ENCODE peak calls at places on chromosomes 2 and 18, in six cellular contexts. N is right lobe of liver; J is lower lobe of right lung; Z is CD8-positive, alpha-beta memory T cell; D is aorta; H is upper lobe of right lung. E is an unnamed sample. For H3K9me3 and H3K36me3, the result is how much of the 10 kb centered on the place peaks cover.

GRCh38 chr2:8552264-8552913 is 129.5 kb upstream of the ID2 start:
- DNase-seq in N (no peak), J (no peak), Z (peak), D (peak), H (no peak), E (peak)

GRCh38 chr2:162233197-162233596 is 10.0 kb downstream of the FAP start:
- DNase-seq in N (no peak), J (no peak), Z (no peak), D (no peak), H (no peak), E (no peak)

GRCh38 chr2:113277474-113278072 is 1.1 kb downstream of the PAX8 start:
- DNase-seq in N (no peak), J (no peak), Z (no peak), D (no peak), H (no peak), E (no peak)

GRCh38 chr2:3498783-3499394 is 20.4 kb downstream of the ADI1 start:
- DNase-seq in N (no peak), J (no peak), Z (no peak), D (no peak), H (no peak), E (no peak)

GRCh38 chr2:228474466-228474865 is 293.0 kb upstream of the SPHKAP start:
- DNase-seq in N (no peak), J (no peak), Z (no peak), D (no peak), H (no peak), E (no peak)

GRCh38 chr2:101238930-101239759 is 13.5 kb upstream of the CNOT11 start:
- DNase-seq in N (peak), J (peak), Z (no peak), D (no peak), H (no peak), E (no peak)

GRCh38 chr2:191379375-191379774 is 134.2 kb downstream of the MYO1B start:
- DNase-seq in N (no peak), J (no peak), Z (no peak), D (no peak), H (no peak), E (no peak)

GRCh38 chr2:90069290-90069894 is 1377.9 kb downstream of the RPIA start:
- DNase-seq in N (peak), J (peak), Z (no peak), D (peak), H (peak), E (peak)

GRCh38 chr2:132009874-132010521 is 151.8 kb downstream of the ANKRD30BL start:
- DNase-seq in N (no peak), J (peak), Z (no peak), D (peak), H (peak), E (no peak)

GRCh38 chr18:56030060-56030459 is 442.1 kb upstream of the TCF4 start:
- DNase-seq in N (no peak), J (no peak), Z (no peak), D (no peak), H (no peak), E (no peak)

DNA sequence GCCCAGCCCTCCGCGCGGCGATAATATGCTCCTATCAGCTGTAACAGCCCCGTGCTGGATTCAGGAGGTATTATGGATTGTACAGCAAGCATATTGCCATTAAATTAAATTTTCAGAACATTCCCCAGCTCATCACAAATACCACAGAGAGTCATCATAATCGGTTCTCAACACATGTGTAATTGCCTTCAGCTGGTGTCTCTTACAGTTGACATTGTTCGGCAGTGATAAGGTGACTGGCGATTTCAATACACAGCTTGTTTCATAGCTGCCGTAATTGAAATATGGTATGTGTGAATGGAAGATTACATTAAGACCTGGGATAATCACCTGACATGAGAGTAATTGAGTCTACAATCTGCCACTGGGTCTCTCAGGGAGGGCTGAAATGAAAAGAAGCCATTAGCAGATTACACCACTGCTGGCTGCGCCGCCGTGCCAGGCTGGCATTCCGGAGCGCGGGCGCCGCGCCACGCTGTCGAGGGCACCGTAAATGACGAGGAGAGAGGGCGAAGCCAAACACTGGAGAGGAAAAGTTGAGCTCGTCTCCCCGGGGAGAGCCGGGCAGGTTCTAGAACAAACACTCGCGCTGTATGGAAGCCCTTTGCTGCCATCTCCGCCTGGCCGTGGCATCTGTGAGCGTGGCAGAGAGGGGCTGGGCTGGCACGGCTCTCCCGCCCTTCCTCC is 549.3 kb upstream of the SALL3 start:
- DNase-seq in N (no peak), J (no peak), Z (no peak), D (no peak), H (no peak), E (no peak)
- H3K9me3 ChIP-seq in N (under half), J (under half), Z (under half), D (under half), H (under half), E (under half)

DNA sequence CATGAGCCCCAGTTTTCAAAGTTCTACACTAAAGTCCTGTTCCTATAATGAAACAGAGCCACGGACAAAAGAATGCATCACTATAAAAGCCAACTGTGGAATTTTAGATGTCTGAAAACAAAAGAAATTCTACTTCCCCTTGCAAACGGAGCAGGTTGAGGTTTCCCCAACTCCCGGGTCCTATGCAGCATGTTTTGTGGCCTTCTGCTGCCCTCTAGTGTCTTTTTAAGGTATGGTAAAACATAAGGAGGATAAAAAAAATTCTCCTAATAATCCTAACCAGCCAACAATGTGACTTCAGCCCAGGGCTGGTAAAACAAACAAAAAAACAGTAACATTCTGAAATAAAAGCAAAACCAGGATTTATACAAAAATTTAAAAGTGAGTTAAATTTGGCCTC is 539.5 kb downstream of the NRXN1 start:
- DNase-seq in N (no peak), J (no peak), Z (no peak), D (no peak), H (no peak), E (no peak)
- H3K4me3 ChIP-seq in N (no peak), J (peak), Z (no peak), D (no peak), H (no peak), E (no peak)

GRCh38 chr2:74884866-74885265 is 50.9 kb downstream of the HK2 start:
- DNase-seq in N (no peak), J (no peak), Z (no peak), D (no peak), H (no peak), E (no peak)
- H3K36me3 ChIP-seq in N (under half), J (half or more), Z (under half), D (under half), H (half or more), E (under half)

GRCh38 chr2:231611273-231612198 is 18.9 kb downstream of the TEX44 start:
- DNase-seq in N (no peak), J (no peak), Z (no peak), D (peak), H (no peak), E (no peak)
- H3K9me3 ChIP-seq in N (under half), J (under half), Z (under half), D (under half), H (under half), E (under half)

GRCh38 chr2:240451791-240452470 is 16.5 kb downstream of the GPC1 start:
- DNase-seq in N (no peak), J (peak), Z (no peak), D (peak), H (no peak), E (peak)

GRCh38 chr2:240449764-240450531 is 14.5 kb downstream of the GPC1 start:
- DNase-seq in N (no peak), J (no peak), Z (no peak), D (peak), H (no peak), E (no peak)

GRCh38 chr2:240448387-240449274 is 13.2 kb downstream of the GPC1 start:
- DNase-seq in N (no peak), J (no peak), Z (no peak), D (no peak), H (no peak), E (no peak)

GRCh38 chr2:240451108-240451611 is 15.7 kb downstream of the GPC1 start:
- DNase-seq in N (no peak), J (peak), Z (no peak), D (peak), H (no peak), E (no peak)

DNA sequence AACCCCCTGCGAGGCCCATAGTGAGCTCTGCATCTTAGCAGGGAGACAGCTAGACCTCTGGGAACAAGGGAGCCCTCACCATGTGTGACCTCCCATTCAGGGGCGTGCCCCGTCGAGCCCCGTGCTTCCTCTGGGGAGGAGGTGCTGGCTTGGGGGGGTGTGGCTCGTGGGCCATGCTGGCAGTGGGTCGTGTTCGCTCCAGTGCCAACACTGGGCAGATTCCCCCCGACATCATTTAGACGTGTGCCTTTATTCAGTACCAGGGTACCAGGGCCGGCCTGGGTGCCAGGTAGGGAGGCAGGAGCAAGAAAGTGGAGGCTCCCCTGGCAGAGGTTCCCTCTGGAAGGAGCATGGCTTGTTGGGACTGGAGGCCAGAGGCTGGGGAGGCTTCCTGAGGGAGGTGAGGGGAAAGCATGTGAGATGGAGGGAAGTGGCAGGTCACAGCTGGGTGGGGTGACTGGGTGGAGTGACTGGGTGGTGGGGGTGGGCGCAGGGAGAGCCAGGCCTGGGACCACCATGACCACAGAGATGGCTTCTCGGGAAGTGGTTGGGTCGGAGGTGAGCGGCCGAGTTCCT is 15.2 kb downstream of the GPC1 start:
- DNase-seq in N (no peak), J (peak), Z (no peak), D (peak), H (no peak), E (peak)
- H3K4me3 ChIP-seq in N (no peak), J (no peak), Z (no peak), D (no peak), H (no peak), E (no peak)

GRCh38 chr2:20304411-20304810 is 46.2 kb downstream of the PUM2 start:
- DNase-seq in N (no peak), J (no peak), Z (no peak), D (no peak), H (no peak), E (no peak)
- H3K36me3 ChIP-seq in N (under half), J (half or more), Z (under half), D (under half), H (half or more), E (half or more)

GRCh38 chr2:33236457-33236856 is 240.0 kb upstream of the RASGRP3 start:
- DNase-seq in N (no peak), J (no peak), Z (no peak), D (no peak), H (no peak), E (no peak)

GRCh38 chr2:33241581-33241980 is 234.9 kb upstream of the RASGRP3 start:
- DNase-seq in N (no peak), J (no peak), Z (no peak), D (no peak), H (no peak), E (no peak)

GRCh38 chr2:33241072-33241471 is 235.4 kb upstream of the RASGRP3 start:
- DNase-seq in N (no peak), J (no peak), Z (no peak), D (no peak), H (no peak), E (no peak)

GRCh38 chr2:33240178-33240577 is 236.3 kb upstream of the RASGRP3 start:
- DNase-seq in N (no peak), J (no peak), Z (no peak), D (no peak), H (no peak), E (no peak)

DNA sequence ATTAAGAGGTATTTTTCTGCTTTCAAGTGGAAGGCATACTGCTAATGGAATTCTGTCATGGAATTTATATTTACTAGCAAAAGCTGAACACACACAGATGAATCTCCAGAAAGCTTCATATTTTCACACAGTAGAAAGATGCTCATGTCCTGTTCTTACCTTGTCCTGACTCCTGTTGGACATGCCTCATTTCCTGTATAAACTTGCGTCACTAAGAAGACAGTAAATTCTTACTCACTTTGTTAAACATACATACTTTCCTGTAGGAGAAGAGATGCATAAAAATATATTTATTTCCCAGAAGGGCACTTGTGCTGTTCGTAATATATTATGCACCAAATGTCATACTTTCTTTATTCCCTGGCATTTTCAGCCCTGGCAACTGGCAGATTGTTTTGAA is 238.3 kb upstream of the RASGRP3 start:
- DNase-seq in N (no peak), J (no peak), Z (no peak), D (no peak), H (no peak), E (no peak)
- H3K9me3 ChIP-seq in N (under half), J (under half), Z (under half), D (under half), H (under half), E (under half)